ENCODE peak calls at places on chromosomes 3 and 15, in four cellular contexts. N is Peyer's patch, I is AG04450, F is PC-3. A is an unnamed sample.

GRCh38 chr3:145015243-145015642 is 1043.6 kb downstream of the DIPK2A start:
- DNase-seq in F (peak), I (peak), N (no peak), A (no peak)

GRCh38 chr3:24393316-24393715 is 101.3 kb downstream of the THRB start:
- DNase-seq in I (no peak), F (no peak), N (no peak), A (no peak)

GRCh38 chr15:49902791-49903481 is 216.1 kb downstream of the ATP8B4 start:
- DNase-seq in I (no peak), F (peak), N (no peak), A (peak)

GRCh38 chr3:128442949-128443348 is 23.7 kb downstream of the DNAJB8 start:
- DNase-seq in F (no peak), N (no peak), I (no peak), A (no peak)

GRCh38 chr3:185423178-185423577 is 60.2 kb downstream of the MAP3K13 start:
- DNase-seq in N (peak), F (peak), I (no peak), A (peak)

GRCh38 chr3:141878812-141879211 is 2.4 kb downstream of the ATP1B3 start:
- DNase-seq in N (no peak), I (no peak), F (no peak), A (peak)

GRCh38 chr3:100954199-100954935 is 38.9 kb downstream of the ABI3BP start:
- DNase-seq in F (no peak), I (no peak), N (no peak), A (peak)

GRCh38 chr3:186826316-186826977 is 16.1 kb upstream of the ADIPOQ start:
- DNase-seq in F (no peak), I (no peak), N (peak), A (no peak)

GRCh38 chr3:189941679-189942078 is 179.0 kb downstream of the P3H2 start:
- DNase-seq in I (no peak), N (no peak), F (peak), A (no peak)

GRCh38 chr3:128487813-128488635 is 5.0 kb downstream of the GATA2 start:
- DNase-seq in N (peak), F (peak), I (peak), A (peak)

GRCh38 chr3:14253983-14254382 is 75.4 kb downstream of the LSM3 start:
- DNase-seq in N (no peak), I (no peak), F (no peak), A (no peak)

GRCh38 chr3:174667386-174667785 is 191.7 kb upstream of the NAALADL2 start:
- DNase-seq in N (no peak), I (no peak), F (no peak), A (no peak)

GRCh38 chr3:102176393-102176792 is 258.4 kb upstream of the ZPLD1 start:
- DNase-seq in F (no peak), I (no peak), N (no peak), A (no peak)

GRCh38 chr3:13280856-13281656 is 139.1 kb downstream of the NUP210 start:
- DNase-seq in I (no peak), F (no peak), N (no peak), A (no peak)

GRCh38 chr3:165643433-165643824 is 193.8 kb downstream of the BCHE start:
- DNase-seq in N (no peak), I (peak), F (peak), A (peak)

GRCh38 chr3:25679166-25679565 is 14.5 kb upstream of the TOP2B start:
- DNase-seq in N (no peak), I (no peak), F (no peak), A (no peak)

GRCh38 chr15:85692873-85693272 is 101.9 kb downstream of the KLHL25 start:
- DNase-seq in F (no peak), I (no peak), N (peak), A (no peak)

GRCh38 chr3:56468184-56469106 is at the start of gene ERC2:
- DNase-seq in I (no peak), N (no peak), F (peak), A (no peak)

GRCh38 chr15:64582202-64582601 is 121.8 kb downstream of the ZNF609 start:
- DNase-seq in F (no peak), I (no peak), N (no peak), A (no peak)

GRCh38 chr15:84960391-84961113 is 21.1 kb upstream of the PDE8A start:
- DNase-seq in I (no peak), N (no peak), F (no peak), A (no peak)

GRCh38 chr3:14077310-14077709 is 47.4 kb downstream of the CHCHD4 start:
- DNase-seq in F (peak), I (no peak), N (no peak), A (no peak)

GRCh38 chr3:12155833-12156232 is 2.9 kb downstream of the TIMP4 start:
- DNase-seq in F (peak), I (no peak), N (peak), A (peak)

GRCh38 chr15:39110336-39110735 is 470.5 kb upstream of the THBS1 start:
- DNase-seq in N (no peak), I (no peak), F (no peak), A (peak)

GRCh38 chr15:28273468-28273867 is 48.5 kb downstream of the HERC2 start:
- DNase-seq in F (no peak), I (no peak), N (no peak), A (no peak)

GRCh38 chr3:193087336-193087735 is 153.7 kb upstream of the PLAAT1 start:
- DNase-seq in N (no peak), I (no peak), F (no peak), A (no peak)

GRCh38 chr15:43133429-43134156 is at the start of gene TMEM62:
- DNase-seq in I (no peak), N (peak), F (peak), A (peak)

GRCh38 chr3:172939651-172940293 is 189.2 kb downstream of the ECT2 start:
- DNase-seq in F (peak), N (no peak), I (no peak), A (no peak)

GRCh38 chr3:10194328-10195071 is 29.8 kb downstream of the IRAK2 start:
- DNase-seq in I (no peak), F (no peak), N (peak), A (no peak)

GRCh38 chr3:161423911-161424522 is 52.7 kb upstream of the SPTSSB start:
- DNase-seq in N (no peak), I (no peak), F (peak), A (peak)

GRCh38 chr15:77029166-77030041 is 34.5 kb downstream of the PSTPIP1 start:
- DNase-seq in I (no peak), F (no peak), N (peak), A (no peak)

GRCh38 chr3:156488771-156489170 is 66.1 kb downstream of the SSR3 start:
- DNase-seq in N (no peak), I (no peak), F (no peak), A (peak)

GRCh38 chr3:7876741-7877297 is 624.8 kb upstream of the LMCD1 start:
- DNase-seq in N (no peak), I (no peak), F (no peak), A (no peak)

GRCh38 chr15:28904023-28904422 is 18.2 kb downstream of the APBA2 start:
- DNase-seq in I (no peak), N (no peak), F (no peak), A (no peak)

GRCh38 chr3:46946856-46947544 is 29.5 kb downstream of the CCDC12 start:
- DNase-seq in F (peak), N (peak), I (no peak), A (peak)

GRCh38 chr15:38518084-38518483 is 46.5 kb downstream of the RASGRP1 start:
- DNase-seq in I (no peak), F (no peak), N (no peak), A (no peak)

GRCh38 chr3:142999881-143000280 is 1.5 kb upstream of the U2SURP start:
- DNase-seq in N (no peak), F (peak), I (no peak), A (no peak)

GRCh38 chr3:152123457-152123856 is 145.3 kb upstream of the MBNL1 start:
- DNase-seq in I (no peak), F (no peak), N (no peak), A (no peak)
- TF ChIP-seq CTCF in I (peak), F (peak), N (no peak), A (no peak)

GRCh38 chr3:67937498-67938118 is 283.2 kb upstream of the SUCLG2 start:
- DNase-seq in I (no peak), N (no peak), F (peak), A (no peak)

GRCh38 chr3:67943546-67943945 is 289.1 kb upstream of the SUCLG2 start:
- DNase-seq in F (no peak), I (no peak), N (no peak), A (no peak)

GRCh38 chr3:67941433-67942030 is 287.1 kb upstream of the SUCLG2 start:
- DNase-seq in I (no peak), N (no peak), F (no peak), A (no peak)

GRCh38 chr3:67940200-67940952 is 286.0 kb upstream of the SUCLG2 start:
- DNase-seq in N (peak), I (no peak), F (peak), A (no peak)
- TF ChIP-seq CTCF in N (peak), I (no peak), F (peak), A (peak)

GRCh38 chr15:40821195-40821594 is 7.3 kb downstream of the PPP1R14D start:
- DNase-seq in F (no peak), N (no peak), I (no peak), A (no peak)
- TF ChIP-seq CTCF in F (no peak), N (no peak), I (no peak), A (no peak)

DNA sequence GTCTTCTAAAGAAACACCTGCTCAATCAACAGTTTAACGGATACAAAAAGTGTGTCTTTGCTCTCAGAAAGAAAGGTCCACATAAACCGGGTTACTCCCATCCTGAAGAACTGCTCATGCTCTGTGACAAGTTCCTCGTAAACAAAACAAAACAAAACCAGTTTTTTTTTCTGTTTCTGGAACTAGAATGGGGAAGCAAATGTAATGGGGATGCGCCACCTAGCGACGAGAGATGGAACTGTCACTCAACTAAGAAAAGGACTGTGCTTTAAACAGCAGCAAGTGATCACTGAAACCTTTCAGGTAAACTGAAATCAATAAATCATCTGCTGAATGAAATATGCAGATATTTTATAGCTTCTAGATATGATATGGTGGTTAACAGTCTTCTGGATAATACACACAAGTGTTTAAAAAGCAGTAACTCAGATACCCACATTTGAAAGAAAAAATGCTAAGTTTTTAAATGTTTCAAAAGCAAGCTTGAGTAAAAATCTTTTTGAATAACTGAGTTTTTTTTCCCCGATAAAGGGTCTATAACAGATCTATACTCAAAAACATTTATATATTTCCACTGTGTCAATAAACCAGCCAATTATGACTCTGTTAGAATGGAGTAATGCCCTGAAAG is 10.9 kb downstream of the TM2D3 start:
- DNase-seq in I (peak), N (peak), F (peak), A (peak)
- TF ChIP-seq CTCF in I (peak), N (peak), F (peak), A (peak)

DNA sequence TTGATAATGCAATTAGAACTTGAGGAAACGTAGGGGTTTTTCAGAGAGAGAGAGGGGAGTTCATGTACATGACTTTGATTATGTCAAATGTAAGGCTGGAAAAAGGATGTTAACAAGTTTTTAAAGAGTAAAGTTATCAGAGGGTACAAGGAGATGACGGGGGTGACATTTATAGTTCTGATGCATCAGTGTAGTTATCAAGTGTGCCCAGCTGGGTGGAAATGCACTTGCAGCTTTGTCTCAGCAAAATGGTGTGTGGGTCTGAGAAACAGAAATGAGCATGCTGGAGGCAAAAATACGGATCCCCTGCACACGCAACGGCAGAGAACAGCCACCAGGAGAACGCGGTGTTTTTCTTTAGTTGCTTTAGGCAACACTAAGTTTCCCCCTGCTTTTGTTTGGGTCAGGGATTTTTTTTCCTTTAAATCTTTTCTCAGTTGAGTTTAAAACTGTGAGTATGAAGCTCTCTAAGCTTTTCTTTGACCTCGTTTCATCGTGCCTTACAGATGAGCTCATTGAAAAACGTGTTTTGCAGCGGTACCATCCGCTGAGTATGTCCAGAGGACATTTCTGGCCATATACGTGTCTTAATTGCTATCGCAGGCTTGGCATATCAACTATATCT is 205.4 kb downstream of the PDZRN3 start:
- DNase-seq in I (peak), N (no peak), F (no peak), A (peak)
- TF ChIP-seq CTCF in I (peak), N (no peak), F (no peak), A (peak)

DNA sequence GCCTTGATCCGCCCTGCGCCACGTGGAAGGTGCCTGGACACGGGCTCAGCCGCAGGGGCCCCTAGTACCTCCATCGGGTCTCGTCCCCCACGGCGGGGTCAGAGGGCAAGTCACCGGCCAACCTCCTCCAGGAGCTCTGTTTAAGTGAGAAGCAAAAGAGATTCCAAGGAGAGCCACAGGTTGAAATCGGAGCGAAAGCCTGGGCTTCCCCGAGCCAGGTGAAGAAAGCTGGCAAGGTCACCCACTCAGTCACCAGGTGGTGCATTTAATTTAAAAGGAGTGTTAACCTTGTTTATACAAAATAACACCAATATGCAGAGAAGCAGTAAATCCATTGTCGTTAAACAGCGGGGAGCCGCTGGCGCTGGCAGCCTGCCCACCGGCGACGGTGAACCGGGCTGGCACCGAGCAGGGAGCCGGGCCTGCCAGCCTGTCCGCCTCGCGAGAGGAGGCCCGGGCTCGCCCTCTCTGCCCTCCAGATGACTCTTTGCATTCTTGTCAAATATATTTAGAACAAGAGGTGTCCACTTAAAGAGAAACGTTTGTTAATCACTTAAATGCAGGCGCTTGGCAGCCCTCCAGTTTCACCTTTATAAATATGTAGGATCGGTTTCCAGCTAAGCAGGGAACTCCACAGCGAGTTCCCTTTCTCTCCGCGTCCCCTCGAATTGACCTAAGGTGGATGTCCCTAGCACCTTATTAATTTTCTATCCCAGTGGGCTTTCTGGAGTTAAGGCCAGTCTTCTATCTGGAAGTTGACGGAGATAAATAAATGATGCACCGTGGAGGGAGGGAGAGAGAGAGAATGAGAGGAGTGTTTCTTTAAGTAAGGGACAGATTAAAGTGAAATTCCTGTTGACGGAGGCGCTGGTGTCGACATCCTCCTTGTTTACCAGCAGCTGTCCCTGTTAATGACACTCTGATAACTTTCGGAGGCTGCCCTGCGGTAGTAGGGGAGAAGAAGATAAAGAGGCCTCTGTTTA is 277.2 kb upstream of the NR2F2 start:
- DNase-seq in F (peak), N (no peak), I (no peak), A (no peak)
- TF ChIP-seq CTCF in F (no peak), N (no peak), I (no peak), A (no peak)

DNA sequence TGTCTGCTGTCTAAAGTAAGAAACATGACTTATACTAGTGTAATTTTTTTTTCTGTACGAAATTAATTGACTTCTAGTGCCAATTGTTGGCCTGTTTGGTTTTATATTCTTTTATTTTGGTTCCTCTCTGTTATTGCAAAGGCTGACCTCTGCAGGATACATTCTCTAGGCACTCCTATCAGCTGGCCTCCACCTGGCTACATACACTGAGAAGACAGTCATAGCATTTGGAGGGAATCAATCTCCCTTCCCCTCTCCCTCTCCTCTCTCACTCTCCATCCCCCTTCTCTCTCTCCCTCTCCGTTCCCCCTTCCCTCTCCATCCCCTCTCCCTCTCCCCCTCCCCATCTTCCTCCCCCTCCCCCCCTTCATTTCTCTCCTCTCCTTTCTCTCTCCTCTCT is 116.7 kb downstream of the MCTP2 start:
- DNase-seq in I (no peak), N (no peak), F (no peak), A (no peak)
- TF ChIP-seq CTCF in I (no peak), N (no peak), F (no peak), A (no peak)

GRCh38 chr3:52393959-52394670 is 50.8 kb downstream of the SEMA3G start:
- DNase-seq in F (no peak), I (no peak), N (no peak), A (no peak)

GRCh38 chr3:52394751-52395502 is 50.0 kb downstream of the SEMA3G start:
- DNase-seq in I (no peak), F (no peak), N (no peak), A (no peak)

GRCh38 chr3:52391096-52391495 is 53.8 kb downstream of the SEMA3G start:
- DNase-seq in I (no peak), F (no peak), N (no peak), A (no peak)

GRCh38 chr3:52392216-52392930 is 52.5 kb downstream of the SEMA3G start:
- DNase-seq in I (no peak), N (no peak), F (no peak), A (no peak)

GRCh38 chr3:52393131-52393807 is 51.6 kb downstream of the SEMA3G start:
- DNase-seq in F (no peak), N (no peak), I (no peak), A (no peak)
- TF ChIP-seq CTCF in F (no peak), N (no peak), I (no peak), A (no peak)

DNA sequence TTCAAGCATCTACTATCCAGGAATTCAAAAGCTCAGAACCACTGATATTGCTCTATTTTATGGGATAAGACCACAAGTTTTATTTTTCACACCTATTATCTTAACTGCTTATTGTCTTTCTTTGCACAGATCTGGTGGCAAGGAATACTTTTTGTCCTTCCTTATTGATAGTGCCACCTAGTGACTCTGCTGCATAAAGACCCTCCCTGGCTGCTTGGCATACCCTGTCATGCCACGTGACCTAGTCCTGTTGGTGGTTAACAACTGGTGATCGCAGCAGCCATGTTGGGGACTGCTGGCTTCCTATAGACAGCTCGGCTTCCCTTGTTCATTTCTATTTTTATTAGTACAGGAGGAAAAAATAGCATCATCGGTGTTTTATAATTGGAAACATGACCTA is 236.3 kb downstream of the MEX3B start:
- DNase-seq in N (no peak), I (no peak), F (peak), A (no peak)
- TF ChIP-seq CTCF in N (no peak), I (no peak), F (peak), A (peak)

GRCh38 chr3:38521391-38521987 is 25.3 kb downstream of the EXOG start:
- DNase-seq in N (peak), F (peak), I (peak), A (peak)
- TF ChIP-seq CTCF in N (peak), F (peak), I (peak), A (peak)

A was measured in HFFc6.